ENCODE peak calls at places on chromosome 15, in seven cellular contexts. P is colonic mucosa, E is pancreas, D is endothelial cell of umbilical vein, F is right lobe of liver, Q is aorta, B is right cardiac atrium. L is an unnamed sample.
A peak's percentile ranks its signal among the peaks of the same experiment; 100 is the strongest.

GRCh38 chr15:45891766-45892165 is 256.9 kb downstream of the SQOR start:
- DNase-seq in P (no peak), F (no peak), Q (no peak), E (peak; percentile 22), D (no peak), B (peak; percentile 56), L (no peak)

GRCh38 chr15:78675617-78676360 is 34.8 kb upstream of the CHRNB4 start:
- DNase-seq in F (no peak), Q (peak; percentile 41), B (no peak), E (no peak), D (no peak), P (no peak), L (no peak)

GRCh38 chr15:82535566-82536408 is 4.5 kb downstream of the RPS17 start:
- DNase-seq in Q (no peak), F (no peak), E (no peak), P (no peak), B (no peak), D (no peak), L (no peak)

GRCh38 chr15:40826123-40827075 is 2.1 kb downstream of the PPP1R14D start:
- DNase-seq in B (no peak), Q (peak; percentile 16), D (peak; percentile 34), F (no peak), P (peak; percentile 34), E (no peak), L (no peak)

GRCh38 chr15:37819191-37819590 is 115.2 kb upstream of the TMCO5A start:
- DNase-seq in D (no peak), P (no peak), E (no peak), F (no peak), B (no peak), Q (no peak), L (no peak)

GRCh38 chr15:88049509-88049908 is 207.0 kb downstream of the NTRK3 start:
- DNase-seq in P (no peak), B (no peak), F (no peak), D (no peak), E (no peak), Q (no peak), L (no peak)

GRCh38 chr15:47688573-47689086 is 28.7 kb upstream of the SEMA6D start:
- DNase-seq in F (no peak), E (no peak), B (no peak), Q (no peak), P (no peak), D (peak; percentile 56), L (no peak)

GRCh38 chr15:66424963-66425612 is 38.4 kb downstream of the MAP2K1 start:
- DNase-seq in E (no peak), F (no peak), D (no peak), B (no peak), P (no peak), Q (no peak), L (no peak)

GRCh38 chr15:66249623-66250174 is 3.9 kb downstream of the MEGF11 start:
- DNase-seq in F (no peak), D (no peak), Q (no peak), E (no peak), P (no peak), B (no peak), L (no peak)

GRCh38 chr15:85379403-85380131 is 836 bp upstream of the AKAP13 start:
- DNase-seq in B (no peak), Q (no peak), F (no peak), P (peak; percentile 57), D (peak; percentile 56), E (no peak), L (peak; percentile 25)

GRCh38 chr15:100115066-100115710 is 226.6 kb downstream of the ADAMTS17 start:
- DNase-seq in E (no peak), F (no peak), B (peak; percentile 63), Q (peak; percentile 46), P (no peak), D (no peak), L (no peak)

GRCh38 chr15:42921049-42921731 is 612 bp upstream of the TTBK2 start:
- DNase-seq in F (peak; percentile 61), P (peak; percentile 46), B (peak; percentile 73), Q (no peak), E (peak; percentile 49), D (peak; percentile 45), L (peak; percentile 51)

GRCh38 chr15:71391421-71392047 is 276.3 kb downstream of the THSD4 start:
- DNase-seq in Q (no peak), B (no peak), F (no peak), P (no peak), D (no peak), E (peak; percentile 56), L (no peak)

GRCh38 chr15:56839641-56840040 is 78.8 kb upstream of the TCF12 start:
- DNase-seq in F (no peak), E (no peak), Q (no peak), P (no peak), B (no peak), D (no peak), L (no peak)

GRCh38 chr15:52143862-52144261 is 31.3 kb upstream of the BCL2L10 start:
- DNase-seq in B (no peak), F (no peak), E (no peak), Q (no peak), D (no peak), P (no peak), L (peak; percentile 30)

GRCh38 chr15:79093352-79093935 is 2.9 kb upstream of the RASGRF1 start:
- DNase-seq in Q (peak; percentile 22), F (no peak), D (no peak), B (no peak), P (no peak), E (no peak), L (no peak)

GRCh38 chr15:70974004-70974832 is 81.6 kb downstream of the LRRC49 start:
- DNase-seq in P (no peak), E (no peak), D (peak; percentile 66), Q (no peak), B (no peak), F (no peak), L (no peak)

GRCh38 chr15:56886450-56886856 is 32.0 kb upstream of the TCF12 start:
- DNase-seq in F (no peak), D (no peak), Q (no peak), P (peak; percentile 23), B (peak; percentile 27), E (no peak), L (no peak)

GRCh38 chr15:29534378-29534777 is 264.8 kb upstream of the NSMCE3 start:
- DNase-seq in D (no peak), P (no peak), F (no peak), B (no peak), E (no peak), Q (no peak), L (no peak)

GRCh38 chr15:62099171-62099601 is 32.4 kb downstream of the C2CD4A start:
- DNase-seq in E (no peak), D (peak; percentile 75), B (no peak), Q (no peak), F (no peak), P (no peak), L (peak; percentile 46)

GRCh38 chr15:100905855-100906254 is 13.3 kb upstream of the LRRK1 start:
- DNase-seq in E (no peak), F (no peak), P (no peak), B (no peak), D (no peak), Q (no peak), L (no peak)

GRCh38 chr15:25060472-25060803 is 105.7 kb downstream of the SNRPN start:
- DNase-seq in B (no peak), F (peak; percentile 31), E (no peak), Q (peak; percentile 48), P (no peak), D (no peak), L (no peak)
- H3K9me3 ChIP-seq in B (peaks cover 97% of the 10 kb centered on the region), F (peaks cover 20% of the 10 kb centered on the region), E (no peaks in the 10 kb centered on the region), Q (peaks cover 94% of the 10 kb centered on the region), P (peaks cover 30% of the 10 kb centered on the region), D (peaks cover 81% of the 10 kb centered on the region), L (no peaks in the 10 kb centered on the region)

GRCh38 chr15:67551207-67551743 is 8.8 kb downstream of the MAP2K5 start:
- DNase-seq in E (no peak), P (no peak), B (no peak), F (no peak), D (no peak), Q (no peak), L (no peak)
- H3K27ac ChIP-seq in E (no peak overlapping the region), P (no peak overlapping the region), B (no peak overlapping the region), F (no peak overlapping the region), D (no peak overlapping the region), Q (no peak overlapping the region), L (no peak overlapping the region)

GRCh38 chr15:98567951-98568350 is 80.4 kb upstream of the IGF1R start:
- DNase-seq in Q (no peak), B (no peak), E (no peak), P (no peak), D (no peak), F (no peak), L (no peak)

GRCh38 chr15:98570119-98570518 is 78.2 kb upstream of the IGF1R start:
- DNase-seq in P (no peak), D (no peak), F (no peak), E (no peak), Q (no peak), B (no peak), L (no peak)

GRCh38 chr15:98565566-98565965 is 82.8 kb upstream of the IGF1R start:
- DNase-seq in B (no peak), D (no peak), P (no peak), E (no peak), Q (no peak), F (no peak), L (no peak)

DNA sequence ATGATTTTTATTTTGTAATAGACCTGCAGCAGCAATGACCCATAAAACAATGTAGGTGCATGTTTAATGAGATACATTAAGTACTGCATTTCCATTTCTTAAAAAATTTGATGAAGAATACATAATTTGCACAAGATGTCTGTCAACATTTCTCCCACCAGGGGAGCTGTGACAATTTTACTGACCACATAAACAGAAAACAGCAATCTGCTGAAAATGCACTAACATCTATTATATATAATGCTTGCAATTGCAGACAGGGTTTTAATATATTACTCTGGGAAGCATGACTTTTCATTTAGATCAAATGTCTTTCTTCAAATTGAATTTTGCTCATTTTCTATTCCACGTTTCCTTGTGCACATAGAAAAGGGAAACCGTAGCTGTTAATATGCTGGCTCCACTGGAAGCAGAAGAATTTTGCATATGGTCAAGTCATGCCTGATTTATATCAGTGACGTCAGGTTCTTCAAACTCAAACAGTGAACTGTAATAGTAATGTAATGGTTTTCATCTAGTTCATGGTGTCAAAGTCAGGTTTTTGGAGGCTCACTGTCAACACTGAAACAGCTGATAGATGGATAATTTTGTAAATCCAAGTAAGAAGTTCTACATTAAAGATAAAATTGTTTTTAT is 79.8 kb upstream of the IGF1R start:
- DNase-seq in E (no peak), B (no peak), D (no peak), Q (no peak), P (no peak), F (no peak), L (no peak)
- H3K27me3 ChIP-seq in E (no peaks in the 10 kb centered on the region), B (no peaks in the 10 kb centered on the region), D (no peaks in the 10 kb centered on the region), Q (no peaks in the 10 kb centered on the region), P (no peaks in the 10 kb centered on the region), F (no peaks in the 10 kb centered on the region), L (peaks cover 15% of the 10 kb centered on the region)

DNA sequence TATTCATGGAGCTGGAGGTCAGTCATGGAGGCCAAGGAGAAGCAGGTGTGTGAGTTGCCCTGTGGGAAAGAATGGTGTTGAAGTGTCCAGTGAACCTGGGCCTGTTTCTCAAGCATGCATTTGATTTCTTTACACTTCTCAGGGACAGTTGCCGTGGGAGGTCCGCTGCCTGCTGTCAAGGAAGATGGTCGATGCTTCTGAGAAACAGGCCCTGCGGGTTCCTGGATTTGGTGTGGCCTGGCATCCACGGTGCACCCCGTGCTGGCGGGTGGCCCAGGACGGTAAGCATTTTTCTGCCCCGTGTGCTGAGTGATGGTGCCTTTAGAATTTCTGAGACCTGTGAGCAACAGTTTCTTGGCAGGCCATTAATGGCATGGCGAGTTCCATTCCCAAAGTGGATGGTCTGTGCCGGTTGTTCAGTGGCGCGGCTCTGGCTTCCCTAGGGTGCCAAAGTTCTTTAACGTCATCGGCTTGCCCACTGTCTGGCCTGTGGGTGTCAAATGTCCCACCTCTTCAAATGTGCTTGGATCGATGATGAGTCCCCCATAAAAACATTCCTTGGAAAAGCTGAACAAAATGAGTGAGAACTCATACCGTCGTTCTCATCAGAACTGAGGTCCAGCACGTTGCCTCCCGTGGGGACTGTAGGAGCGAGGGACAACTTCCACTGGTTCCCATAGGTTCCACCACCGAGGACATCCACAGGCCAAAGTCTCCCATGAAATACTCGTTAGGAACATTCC is 107.2 kb downstream of the SNRPN start:
- DNase-seq in D (no peak), B (no peak), Q (peak; percentile 41), E (no peak), F (peak; percentile 21), P (no peak), L (no peak)
- H3K9me3 ChIP-seq in D (peaks cover 82% of the 10 kb centered on the region), B (peaks cover 97% of the 10 kb centered on the region), Q (peaks cover 94% of the 10 kb centered on the region), E (no peaks in the 10 kb centered on the region), F (peaks cover 20% of the 10 kb centered on the region), P (peaks cover 23% of the 10 kb centered on the region), L (no peaks in the 10 kb centered on the region)